ENCODE peak calls at places on chromosomes 4 and X, in six cellular contexts. R is ELR; N is activated CD4-positive, alpha-beta T cell treated with anti-CD3 and anti-CD28 coated beads for 48 hours; B is heart right ventricle; X is activated T-cell treated with anti-CD3 and anti-CD28 coated beads for 1 hour; T is hepatocyte. U is an unnamed sample.

GRCh38 chrX:23864719-23865349 is 42.9 kb downstream of the APOO start:
- DNase-seq in R (no peak), N (no peak), B (no peak), X (no peak), T (peak), U (no peak)

GRCh38 chr4:156992943-156993342 is 21.3 kb upstream of the PDGFC start:
- DNase-seq in R (peak), N (no peak), B (no peak), X (no peak), T (no peak), U (no peak)

GRCh38 chr4:139633661-139634060 is 32.0 kb upstream of the MGST2 start:
- DNase-seq in R (peak), N (no peak), B (peak), X (no peak), T (peak), U (no peak)

GRCh38 chr4:81604683-81605082 is 133.0 kb upstream of the RASGEF1B start:
- DNase-seq in R (no peak), N (no peak), B (no peak), X (no peak), T (no peak), U (no peak)

GRCh38 chrX:109863811-109864210 is 130.8 kb upstream of the ACSL4 start:
- DNase-seq in R (no peak), N (no peak), B (no peak), X (no peak), T (no peak), U (no peak)

GRCh38 chrX:72029473-72030411 is 102.0 kb downstream of the RTL5 start:
- DNase-seq in R (peak), N (no peak), B (no peak), X (no peak), T (peak), U (no peak)

GRCh38 chr4:14234330-14234729 is 606.8 kb upstream of the BOD1L1 start:
- DNase-seq in R (peak), N (no peak), B (no peak), X (no peak), T (no peak), U (no peak)

GRCh38 chr4:108166441-108167315 is 2.1 kb downstream of the LEF1 start:
- DNase-seq in R (peak), N (peak), B (no peak), X (no peak), T (peak), U (no peak)

GRCh38 chr4:25925486-25926201 is 11.6 kb downstream of the SMIM20 start:
- DNase-seq in R (peak), N (peak), B (peak), X (no peak), T (peak), U (no peak)

GRCh38 chr4:8212606-8213005 is 13.5 kb downstream of the SH3TC1 start:
- DNase-seq in R (no peak), N (no peak), B (no peak), X (no peak), T (no peak), U (no peak)

U was measured in lower leg skin.